ENCODE peak calls at places on chromosomes 7 and 10, in ten cellular contexts. One of them, this sample, is unnamed.

GRCh38 chr10:112356686-112357085 is 17.2 kb upstream of the ACSL5 start:
- DNase-seq in Calu3: no peak
- DNase-seq in CD8-positive, alpha-beta T cell: no peak
- DNase-seq in lower leg skin: no peak
- DNase-seq in gastrocnemius medialis: no peak
- DNase-seq in neural crest cell: no peak
- DNase-seq in activated B cell treated with CpG ODN at 0.5 μM for 24 hours: no peak
- DNase-seq in hepatocyte: no peak
- DNase-seq in kidney epithelial cell: no peak
- DNase-seq in osteocyte: no peak
- DNase-seq in this sample: no peak

GRCh38 chr7:4238861-4239260 is 443.2 kb upstream of the FOXK1 start:
- DNase-seq in Calu3: no peak
- DNase-seq in CD8-positive, alpha-beta T cell: no peak
- DNase-seq in lower leg skin: peak
- DNase-seq in gastrocnemius medialis: no peak
- DNase-seq in neural crest cell: no peak
- DNase-seq in activated B cell treated with CpG ODN at 0.5 μM for 24 hours: no peak
- DNase-seq in hepatocyte: no peak
- DNase-seq in kidney epithelial cell: no peak
- DNase-seq in osteocyte: no peak
- DNase-seq in this sample: no peak

GRCh38 chr10:103648231-103648950 is 154.9 kb downstream of the NEURL1 start:
- DNase-seq in Calu3: no peak
- DNase-seq in CD8-positive, alpha-beta T cell: no peak
- DNase-seq in lower leg skin: no peak
- DNase-seq in gastrocnemius medialis: no peak
- DNase-seq in neural crest cell: no peak
- DNase-seq in activated B cell treated with CpG ODN at 0.5 μM for 24 hours: no peak
- DNase-seq in hepatocyte: peak
- DNase-seq in kidney epithelial cell: no peak
- DNase-seq in osteocyte: no peak
- DNase-seq in this sample: no peak

GRCh38 chr7:137801003-137801402 is 45.8 kb downstream of the DGKI start:
- DNase-seq in Calu3: no peak
- DNase-seq in CD8-positive, alpha-beta T cell: no peak
- DNase-seq in lower leg skin: no peak
- DNase-seq in gastrocnemius medialis: no peak
- DNase-seq in neural crest cell: no peak
- DNase-seq in activated B cell treated with CpG ODN at 0.5 μM for 24 hours: no peak
- DNase-seq in hepatocyte: no peak
- DNase-seq in kidney epithelial cell: peak
- DNase-seq in osteocyte: no peak
- DNase-seq in this sample: no peak

GRCh38 chr7:54544356-54545240 is 2.4 kb downstream of the VSTM2A start:
- DNase-seq in Calu3: no peak
- DNase-seq in CD8-positive, alpha-beta T cell: no peak
- DNase-seq in lower leg skin: no peak
- DNase-seq in gastrocnemius medialis: no peak
- DNase-seq in neural crest cell: no peak
- DNase-seq in activated B cell treated with CpG ODN at 0.5 μM for 24 hours: no peak
- DNase-seq in hepatocyte: peak
- DNase-seq in kidney epithelial cell: no peak
- DNase-seq in osteocyte: no peak
- DNase-seq in this sample: peak

GRCh38 chr7:41887446-41887845 is 184.6 kb upstream of the INHBA start:
- DNase-seq in Calu3: no peak
- DNase-seq in CD8-positive, alpha-beta T cell: no peak
- DNase-seq in lower leg skin: no peak
- DNase-seq in gastrocnemius medialis: no peak
- DNase-seq in neural crest cell: no peak
- DNase-seq in activated B cell treated with CpG ODN at 0.5 μM for 24 hours: no peak
- DNase-seq in hepatocyte: no peak
- DNase-seq in kidney epithelial cell: no peak
- DNase-seq in osteocyte: no peak
- DNase-seq in this sample: no peak

GRCh38 chr7:13903997-13904396 is 85.5 kb downstream of the ETV1 start:
- DNase-seq in Calu3: no peak
- DNase-seq in CD8-positive, alpha-beta T cell: no peak
- DNase-seq in lower leg skin: no peak
- DNase-seq in gastrocnemius medialis: no peak
- DNase-seq in neural crest cell: no peak
- DNase-seq in activated B cell treated with CpG ODN at 0.5 μM for 24 hours: no peak
- DNase-seq in hepatocyte: no peak
- DNase-seq in kidney epithelial cell: peak
- DNase-seq in osteocyte: no peak
- DNase-seq in this sample: no peak

GRCh38 chr10:119526606-119527592 is 15.6 kb downstream of the RGS10 start:
- DNase-seq in Calu3: no peak
- DNase-seq in CD8-positive, alpha-beta T cell: no peak
- DNase-seq in lower leg skin: no peak
- DNase-seq in gastrocnemius medialis: no peak
- DNase-seq in neural crest cell: no peak
- DNase-seq in activated B cell treated with CpG ODN at 0.5 μM for 24 hours: no peak
- DNase-seq in hepatocyte: no peak
- DNase-seq in kidney epithelial cell: no peak
- DNase-seq in osteocyte: no peak
- DNase-seq in this sample: peak

GRCh38 chr7:99422625-99423024 is 13.9 kb downstream of the BUD31 start:
- DNase-seq in Calu3: no peak
- DNase-seq in CD8-positive, alpha-beta T cell: no peak
- DNase-seq in lower leg skin: no peak
- DNase-seq in gastrocnemius medialis: no peak
- DNase-seq in neural crest cell: no peak
- DNase-seq in activated B cell treated with CpG ODN at 0.5 μM for 24 hours: no peak
- DNase-seq in hepatocyte: no peak
- DNase-seq in kidney epithelial cell: no peak
- DNase-seq in osteocyte: no peak
- DNase-seq in this sample: no peak

GRCh38 chr10:22997102-22997501 is 69.2 kb downstream of the ARMC3 start:
- DNase-seq in Calu3: peak
- DNase-seq in CD8-positive, alpha-beta T cell: no peak
- DNase-seq in lower leg skin: no peak
- DNase-seq in gastrocnemius medialis: no peak
- DNase-seq in neural crest cell: peak
- DNase-seq in activated B cell treated with CpG ODN at 0.5 μM for 24 hours: no peak
- DNase-seq in hepatocyte: no peak
- DNase-seq in kidney epithelial cell: no peak
- DNase-seq in osteocyte: no peak
- DNase-seq in this sample: no peak

DNA sequence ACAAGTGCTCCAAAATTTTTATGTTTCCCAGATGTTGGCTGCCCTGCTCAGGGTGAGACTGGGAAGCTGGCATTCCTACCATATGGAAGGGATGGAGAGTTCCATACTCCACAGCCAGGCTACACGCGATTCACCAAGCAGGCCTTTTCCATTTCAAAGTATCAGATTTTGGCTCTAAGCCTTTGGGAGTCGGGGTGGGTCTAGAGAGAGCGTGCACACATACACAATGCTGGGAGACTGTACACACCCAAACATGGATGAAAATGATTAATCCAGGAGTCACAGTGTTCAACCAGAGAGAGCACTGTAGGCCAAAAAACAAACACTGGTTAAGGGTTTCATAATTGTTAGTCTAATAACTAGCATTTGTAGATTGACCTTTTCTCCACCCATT is 295.0 kb downstream of the BICC1 start:
- DNase-seq in Calu3: peak
- DNase-seq in CD8-positive, alpha-beta T cell: no peak
- DNase-seq in lower leg skin: no peak
- DNase-seq in gastrocnemius medialis: no peak
- DNase-seq in neural crest cell: no peak
- DNase-seq in activated B cell treated with CpG ODN at 0.5 μM for 24 hours: no peak
- DNase-seq in hepatocyte: no peak
- DNase-seq in kidney epithelial cell: no peak
- DNase-seq in osteocyte: no peak
- DNase-seq in this sample: no peak
- TF ChIP-seq CTCF in Calu3: no peak
- TF ChIP-seq CTCF in CD8-positive, alpha-beta T cell: no peak
- TF ChIP-seq CTCF in lower leg skin: no peak
- TF ChIP-seq CTCF in gastrocnemius medialis: no peak
- TF ChIP-seq CTCF in neural crest cell: no peak
- TF ChIP-seq CTCF in activated B cell treated with CpG ODN at 0.5 μM for 24 hours: no peak
- TF ChIP-seq CTCF in hepatocyte: no peak
- TF ChIP-seq CTCF in kidney epithelial cell: no peak
- TF ChIP-seq CTCF in osteocyte: no peak
- TF ChIP-seq CTCF in this sample: no peak

DNA sequence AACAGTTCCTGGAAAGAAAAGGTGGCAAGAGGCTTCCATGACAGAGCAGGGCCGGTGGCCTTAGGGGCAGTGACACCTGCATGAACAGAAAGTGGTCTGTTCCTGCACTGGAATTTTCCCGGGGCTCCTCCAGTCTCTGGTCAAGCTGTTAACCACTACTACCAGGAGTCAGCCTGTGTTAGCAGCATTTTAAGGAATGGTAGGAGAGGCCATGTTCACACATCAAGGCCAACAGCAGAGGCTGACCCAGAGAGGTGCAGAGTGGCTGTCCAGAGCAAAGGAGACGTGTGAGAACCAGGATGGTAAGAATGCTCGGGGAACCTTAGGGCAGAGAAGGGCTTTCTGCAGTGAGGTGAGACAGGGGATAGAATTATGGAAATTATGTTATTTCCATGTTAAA is 8.5 kb downstream of the H2BK1 start:
- DNase-seq in Calu3: no peak
- DNase-seq in CD8-positive, alpha-beta T cell: no peak
- DNase-seq in lower leg skin: no peak
- DNase-seq in gastrocnemius medialis: no peak
- DNase-seq in neural crest cell: no peak
- DNase-seq in activated B cell treated with CpG ODN at 0.5 μM for 24 hours: no peak
- DNase-seq in hepatocyte: no peak
- DNase-seq in kidney epithelial cell: no peak
- DNase-seq in osteocyte: no peak
- DNase-seq in this sample: no peak
- TF ChIP-seq CTCF in Calu3: no peak
- TF ChIP-seq CTCF in CD8-positive, alpha-beta T cell: no peak
- TF ChIP-seq CTCF in lower leg skin: no peak
- TF ChIP-seq CTCF in gastrocnemius medialis: no peak
- TF ChIP-seq CTCF in neural crest cell: no peak
- TF ChIP-seq CTCF in activated B cell treated with CpG ODN at 0.5 μM for 24 hours: no peak
- TF ChIP-seq CTCF in hepatocyte: no peak
- TF ChIP-seq CTCF in kidney epithelial cell: no peak
- TF ChIP-seq CTCF in osteocyte: no peak
- TF ChIP-seq CTCF in this sample: no peak

DNA sequence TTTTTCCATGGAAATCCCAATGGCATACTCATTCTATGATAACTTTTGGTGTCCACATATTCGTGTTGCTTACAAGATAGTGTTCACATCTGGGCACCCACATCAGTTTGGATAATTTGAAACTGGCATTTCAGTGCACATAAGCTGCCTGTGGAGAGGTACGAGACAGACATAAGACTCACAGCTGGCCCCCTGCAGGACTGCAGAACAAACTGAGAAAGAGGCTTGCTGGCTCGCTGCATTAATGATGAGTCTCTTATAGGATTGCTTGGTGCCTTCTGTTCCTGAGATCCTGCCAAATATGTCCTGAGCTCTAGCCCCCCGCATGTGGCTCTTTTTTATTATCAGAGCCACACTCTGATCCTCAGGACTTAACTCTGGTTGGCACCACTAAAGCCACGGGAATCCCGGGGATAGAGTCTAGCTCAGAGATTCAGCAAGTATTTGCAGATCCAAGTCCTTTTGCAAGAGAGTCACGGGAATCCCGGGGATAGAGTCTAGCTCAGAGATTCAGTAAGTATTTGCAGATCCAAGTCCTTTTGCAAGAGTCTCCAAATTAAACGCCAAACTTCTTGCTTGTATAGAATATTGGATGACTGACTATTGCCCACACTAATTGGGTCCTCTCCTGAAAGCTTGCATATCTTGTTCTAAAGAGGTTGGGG is 34.0 kb upstream of the JCAD start:
- DNase-seq in Calu3: no peak
- DNase-seq in CD8-positive, alpha-beta T cell: no peak
- DNase-seq in lower leg skin: no peak
- DNase-seq in gastrocnemius medialis: no peak
- DNase-seq in neural crest cell: no peak
- DNase-seq in activated B cell treated with CpG ODN at 0.5 μM for 24 hours: no peak
- DNase-seq in hepatocyte: peak
- DNase-seq in kidney epithelial cell: no peak
- DNase-seq in osteocyte: no peak
- DNase-seq in this sample: no peak
- TF ChIP-seq CTCF in Calu3: no peak
- TF ChIP-seq CTCF in CD8-positive, alpha-beta T cell: no peak
- TF ChIP-seq CTCF in lower leg skin: no peak
- TF ChIP-seq CTCF in gastrocnemius medialis: no peak
- TF ChIP-seq CTCF in neural crest cell: no peak
- TF ChIP-seq CTCF in activated B cell treated with CpG ODN at 0.5 μM for 24 hours: no peak
- TF ChIP-seq CTCF in hepatocyte: no peak
- TF ChIP-seq CTCF in kidney epithelial cell: no peak
- TF ChIP-seq CTCF in osteocyte: no peak
- TF ChIP-seq CTCF in this sample: no peak

GRCh38 chr10:100520811-100521210 is 1.1 kb upstream of the SEC31B start:
- DNase-seq in Calu3: no peak
- DNase-seq in CD8-positive, alpha-beta T cell: no peak
- DNase-seq in lower leg skin: no peak
- DNase-seq in gastrocnemius medialis: no peak
- DNase-seq in neural crest cell: no peak
- DNase-seq in activated B cell treated with CpG ODN at 0.5 μM for 24 hours: no peak
- DNase-seq in hepatocyte: no peak
- DNase-seq in kidney epithelial cell: no peak
- DNase-seq in osteocyte: no peak
- DNase-seq in this sample: no peak

GRCh38 chr10:100515612-100516011 is 4.0 kb downstream of the SEC31B start:
- DNase-seq in Calu3: no peak
- DNase-seq in CD8-positive, alpha-beta T cell: no peak
- DNase-seq in lower leg skin: no peak
- DNase-seq in gastrocnemius medialis: no peak
- DNase-seq in neural crest cell: no peak
- DNase-seq in activated B cell treated with CpG ODN at 0.5 μM for 24 hours: no peak
- DNase-seq in hepatocyte: no peak
- DNase-seq in kidney epithelial cell: no peak
- DNase-seq in osteocyte: no peak
- DNase-seq in this sample: no peak

GRCh38 chr10:100518761-100519241 is 860 bp downstream of the SEC31B start:
- DNase-seq in Calu3: peak
- DNase-seq in CD8-positive, alpha-beta T cell: peak
- DNase-seq in lower leg skin: no peak
- DNase-seq in gastrocnemius medialis: peak
- DNase-seq in neural crest cell: peak
- DNase-seq in activated B cell treated with CpG ODN at 0.5 μM for 24 hours: no peak
- DNase-seq in hepatocyte: peak
- DNase-seq in kidney epithelial cell: no peak
- DNase-seq in osteocyte: peak
- DNase-seq in this sample: peak

GRCh38 chr10:100519321-100520051 is at the start of gene SEC31B:
- DNase-seq in Calu3: no peak
- DNase-seq in CD8-positive, alpha-beta T cell: no peak
- DNase-seq in lower leg skin: no peak
- DNase-seq in gastrocnemius medialis: peak
- DNase-seq in neural crest cell: peak
- DNase-seq in activated B cell treated with CpG ODN at 0.5 μM for 24 hours: no peak
- DNase-seq in hepatocyte: peak
- DNase-seq in kidney epithelial cell: no peak
- DNase-seq in osteocyte: no peak
- DNase-seq in this sample: peak

GRCh38 chr10:100516847-100517246 is 2.8 kb downstream of the SEC31B start:
- DNase-seq in Calu3: no peak
- DNase-seq in CD8-positive, alpha-beta T cell: no peak
- DNase-seq in lower leg skin: peak
- DNase-seq in gastrocnemius medialis: peak
- DNase-seq in neural crest cell: no peak
- DNase-seq in activated B cell treated with CpG ODN at 0.5 μM for 24 hours: no peak
- DNase-seq in hepatocyte: no peak
- DNase-seq in kidney epithelial cell: no peak
- DNase-seq in osteocyte: no peak
- DNase-seq in this sample: no peak
- TF ChIP-seq CTCF in Calu3: no peak
- TF ChIP-seq CTCF in CD8-positive, alpha-beta T cell: no peak
- TF ChIP-seq CTCF in lower leg skin: no peak
- TF ChIP-seq CTCF in gastrocnemius medialis: peak
- TF ChIP-seq CTCF in neural crest cell: peak
- TF ChIP-seq CTCF in activated B cell treated with CpG ODN at 0.5 μM for 24 hours: no peak
- TF ChIP-seq CTCF in hepatocyte: peak
- TF ChIP-seq CTCF in kidney epithelial cell: peak
- TF ChIP-seq CTCF in osteocyte: peak
- TF ChIP-seq CTCF in this sample: peak